ENCODE peak calls at places on chromosome 3, in five cellular contexts. Q, F, Z, V and T are unnamed samples.

GRCh38 chr3:113354307-113354706 is 87.0 kb downstream of the CFAP44 start:
- DNase-seq in Q (no peak), F (no peak), Z (no peak), V (no peak), T (no peak)

GRCh38 chr3:27483117-27484001 is 825 bp downstream of the SLC4A7 start:
- DNase-seq in Q (peak), F (peak), Z (peak), V (peak), T (peak)

GRCh38 chr3:132261501-132261900 is 55.7 kb upstream of the ACP3 start:
- DNase-seq in Q (no peak), F (no peak), Z (no peak), V (no peak), T (no peak)

GRCh38 chr3:25476639-25477038 is 48.6 kb downstream of the RARB start:
- DNase-seq in Q (no peak), F (no peak), Z (no peak), V (no peak), T (no peak)

GRCh38 chr3:138397983-138398382 is 36.4 kb upstream of the ESYT3 start:
- DNase-seq in Q (no peak), F (no peak), Z (no peak), V (no peak), T (peak)

GRCh38 chr3:144586382-144586781 is 614.8 kb downstream of the DIPK2A start:
- DNase-seq in Q (no peak), F (no peak), Z (no peak), V (no peak), T (no peak)

GRCh38 chr3:184003187-184003967 is 14.3 kb downstream of the ABCC5 start:
- DNase-seq in Q (no peak), F (no peak), Z (no peak), V (no peak), T (no peak)

GRCh38 chr3:183396662-183397391 is 31.6 kb downstream of the MCF2L2 start:
- DNase-seq in Q (no peak), F (no peak), Z (no peak), V (no peak), T (no peak)

GRCh38 chr3:86837871-86838270 is 153.1 kb downstream of the VGLL3 start:
- DNase-seq in Q (no peak), F (no peak), Z (no peak), V (no peak), T (no peak)

GRCh38 chr3:9151240-9151639 is 98.2 kb downstream of the SRGAP3 start:
- DNase-seq in Q (no peak), F (no peak), Z (no peak), V (peak), T (no peak)

GRCh38 chr3:159765025-159765859 is 223.4 kb upstream of the IL12A start:
- DNase-seq in Q (no peak), F (peak), Z (peak), V (peak), T (peak)

GRCh38 chr3:10169000-10169496 is 4.3 kb downstream of the IRAK2 start:
- DNase-seq in Q (no peak), F (no peak), Z (no peak), V (no peak), T (no peak)

GRCh38 chr3:69197922-69198540 is 75.6 kb upstream of the LMOD3 start:
- DNase-seq in Q (peak), F (no peak), Z (no peak), V (no peak), T (no peak)

GRCh38 chr3:160852856-160853255 is 96.8 kb downstream of the PPM1L start:
- DNase-seq in Q (no peak), F (no peak), Z (no peak), V (no peak), T (no peak)

GRCh38 chr3:134486577-134487041 is 752 bp downstream of the CEP63 start:
- DNase-seq in Q (no peak), F (no peak), Z (no peak), V (no peak), T (no peak)

GRCh38 chr3:39327053-39327745 is 2.3 kb upstream of the CCR8 start:
- DNase-seq in Q (no peak), F (no peak), Z (no peak), V (no peak), T (no peak)

GRCh38 chr3:23494967-23495366 is 291.8 kb downstream of the UBE2E2 start:
- DNase-seq in Q (no peak), F (no peak), Z (no peak), V (no peak), T (no peak)

GRCh38 chr3:133437391-133438093 is 37.7 kb downstream of the BFSP2 start:
- DNase-seq in Q (no peak), F (no peak), Z (no peak), V (no peak), T (peak)

GRCh38 chr3:46907271-46907670 is 29.8 kb downstream of the PTH1R start:
- DNase-seq in Q (no peak), F (no peak), Z (no peak), V (no peak), T (no peak)

GRCh38 chr3:58333206-58334012 is 717 bp downstream of the PXK start:
- DNase-seq in Q (peak), F (peak), Z (peak), V (peak), T (peak)

GRCh38 chr3:194396897-194397756 is 1.9 kb downstream of the GP5 start:
- DNase-seq in Q (peak), F (no peak), Z (no peak), V (no peak), T (no peak)

GRCh38 chr3:72270730-72271129 is 485.8 kb upstream of the PROK2 start:
- DNase-seq in Q (no peak), F (no peak), Z (no peak), V (no peak), T (no peak)

GRCh38 chr3:113436794-113437193 is 4.5 kb downstream of the CFAP44 start:
- DNase-seq in Q (no peak), F (no peak), Z (no peak), V (no peak), T (no peak)